ENCODE peak calls at places on chromosomes 3 and 15, in ten cellular contexts. One of them, this sample, is unnamed.
A peak's percentile ranks its signal among the peaks of the same experiment; 100 is the strongest.

GRCh38 chr3:126696701-126697267 is 7.3 kb upstream of the CHCHD6 start:
- DNase-seq in esophagus muscularis mucosa: peak; percentile 75
- DNase-seq in fibroblast of lung: no peak
- DNase-seq in adrenal gland: no peak
- DNase-seq in PC-9: no peak
- DNase-seq in retinal pigment epithelial cell: no peak
- DNase-seq in fibroblast of mammary gland: no peak
- DNase-seq in ovary: no peak
- DNase-seq in fibroblast of pulmonary artery: no peak
- DNase-seq in dorsolateral prefrontal cortex: no peak
- DNase-seq in this sample: no peak

GRCh38 chr3:47440131-47440530 is 35.6 kb downstream of the SCAP start:
- DNase-seq in esophagus muscularis mucosa: no peak
- DNase-seq in fibroblast of lung: no peak
- DNase-seq in adrenal gland: no peak
- DNase-seq in PC-9: no peak
- DNase-seq in retinal pigment epithelial cell: no peak
- DNase-seq in fibroblast of mammary gland: peak; percentile 32
- DNase-seq in ovary: no peak
- DNase-seq in fibroblast of pulmonary artery: peak; percentile 41
- DNase-seq in dorsolateral prefrontal cortex: peak; percentile 54
- DNase-seq in this sample: no peak

GRCh38 chr3:106097817-106098410 is 229.1 kb upstream of the CBLB start:
- DNase-seq in esophagus muscularis mucosa: no peak
- DNase-seq in fibroblast of lung: peak; percentile 21
- DNase-seq in adrenal gland: no peak
- DNase-seq in PC-9: no peak
- DNase-seq in retinal pigment epithelial cell: no peak
- DNase-seq in fibroblast of mammary gland: peak; percentile 28
- DNase-seq in ovary: no peak
- DNase-seq in fibroblast of pulmonary artery: no peak
- DNase-seq in dorsolateral prefrontal cortex: no peak
- DNase-seq in this sample: no peak

GRCh38 chr3:132417695-132418520 is 606 bp downstream of the DNAJC13 start:
- DNase-seq in esophagus muscularis mucosa: no peak
- DNase-seq in fibroblast of lung: peak; percentile 77
- DNase-seq in adrenal gland: peak; percentile 61
- DNase-seq in PC-9: peak; percentile 59
- DNase-seq in retinal pigment epithelial cell: no peak
- DNase-seq in fibroblast of mammary gland: peak; percentile 69
- DNase-seq in ovary: no peak
- DNase-seq in fibroblast of pulmonary artery: peak; percentile 81
- DNase-seq in dorsolateral prefrontal cortex: peak; percentile 48
- DNase-seq in this sample: no peak

GRCh38 chr15:45126535-45127158 is 3.0 kb downstream of the DUOXA1 start:
- DNase-seq in esophagus muscularis mucosa: no peak
- DNase-seq in fibroblast of lung: no peak
- DNase-seq in adrenal gland: no peak
- DNase-seq in PC-9: no peak
- DNase-seq in retinal pigment epithelial cell: no peak
- DNase-seq in fibroblast of mammary gland: peak; percentile 43
- DNase-seq in ovary: no peak
- DNase-seq in fibroblast of pulmonary artery: peak; percentile 49
- DNase-seq in dorsolateral prefrontal cortex: no peak
- DNase-seq in this sample: no peak

GRCh38 chr3:41575754-41576153 is 376.4 kb downstream of the CTNNB1 start:
- DNase-seq in esophagus muscularis mucosa: no peak
- DNase-seq in fibroblast of lung: no peak
- DNase-seq in adrenal gland: no peak
- DNase-seq in PC-9: no peak
- DNase-seq in retinal pigment epithelial cell: no peak
- DNase-seq in fibroblast of mammary gland: no peak
- DNase-seq in ovary: no peak
- DNase-seq in fibroblast of pulmonary artery: no peak
- DNase-seq in dorsolateral prefrontal cortex: peak; percentile 38
- DNase-seq in this sample: peak; percentile 28

GRCh38 chr3:148062590-148062989 is 635.1 kb upstream of the AGTR1 start:
- DNase-seq in esophagus muscularis mucosa: no peak
- DNase-seq in fibroblast of lung: no peak
- DNase-seq in adrenal gland: no peak
- DNase-seq in PC-9: no peak
- DNase-seq in retinal pigment epithelial cell: no peak
- DNase-seq in fibroblast of mammary gland: no peak
- DNase-seq in ovary: no peak
- DNase-seq in fibroblast of pulmonary artery: no peak
- DNase-seq in dorsolateral prefrontal cortex: no peak
- DNase-seq in this sample: no peak

GRCh38 chr3:48931944-48932580 is 13.4 kb downstream of the ARIH2 start:
- DNase-seq in esophagus muscularis mucosa: no peak
- DNase-seq in fibroblast of lung: no peak
- DNase-seq in adrenal gland: no peak
- DNase-seq in PC-9: no peak
- DNase-seq in retinal pigment epithelial cell: no peak
- DNase-seq in fibroblast of mammary gland: no peak
- DNase-seq in ovary: no peak
- DNase-seq in fibroblast of pulmonary artery: no peak
- DNase-seq in dorsolateral prefrontal cortex: no peak
- DNase-seq in this sample: no peak

GRCh38 chr15:58309993-58310928 is 121.5 kb upstream of the LIPC start:
- DNase-seq in esophagus muscularis mucosa: no peak
- DNase-seq in fibroblast of lung: no peak
- DNase-seq in adrenal gland: peak; percentile 70
- DNase-seq in PC-9: no peak
- DNase-seq in retinal pigment epithelial cell: no peak
- DNase-seq in fibroblast of mammary gland: no peak
- DNase-seq in ovary: no peak
- DNase-seq in fibroblast of pulmonary artery: no peak
- DNase-seq in dorsolateral prefrontal cortex: peak; percentile 48
- DNase-seq in this sample: peak; percentile 84

GRCh38 chr3:6216135-6216792 is 644.7 kb upstream of the GRM7 start:
- DNase-seq in esophagus muscularis mucosa: no peak
- DNase-seq in fibroblast of lung: no peak
- DNase-seq in adrenal gland: no peak
- DNase-seq in PC-9: no peak
- DNase-seq in retinal pigment epithelial cell: no peak
- DNase-seq in fibroblast of mammary gland: no peak
- DNase-seq in ovary: no peak
- DNase-seq in fibroblast of pulmonary artery: no peak
- DNase-seq in dorsolateral prefrontal cortex: no peak
- DNase-seq in this sample: no peak

GRCh38 chr15:52124270-52124878 is 11.8 kb upstream of the BCL2L10 start:
- DNase-seq in esophagus muscularis mucosa: no peak
- DNase-seq in fibroblast of lung: peak; percentile 50
- DNase-seq in adrenal gland: no peak
- DNase-seq in PC-9: peak; percentile 55
- DNase-seq in retinal pigment epithelial cell: no peak
- DNase-seq in fibroblast of mammary gland: no peak
- DNase-seq in ovary: no peak
- DNase-seq in fibroblast of pulmonary artery: peak; percentile 60
- DNase-seq in dorsolateral prefrontal cortex: no peak
- DNase-seq in this sample: no peak

DNA sequence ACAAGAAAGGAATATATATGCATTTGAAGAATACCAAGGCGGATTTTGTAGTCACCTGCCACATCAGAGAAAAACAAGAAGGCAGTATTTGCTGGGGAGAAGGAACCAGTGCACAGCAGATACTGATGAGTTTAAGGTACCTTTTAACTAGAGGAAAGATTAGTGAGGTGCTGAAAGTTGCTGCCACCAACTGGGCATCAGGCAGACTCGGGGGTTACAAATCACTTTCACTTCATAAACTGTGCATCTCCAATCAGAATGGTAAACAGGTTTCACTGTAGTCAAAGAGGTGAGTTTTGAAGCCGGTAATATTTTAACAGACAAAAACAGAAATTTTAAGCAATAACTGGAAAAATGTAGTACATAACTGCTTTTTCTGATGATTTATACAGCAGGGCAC is 4.1 kb downstream of the FBN1 start:
- DNase-seq in esophagus muscularis mucosa: no peak
- DNase-seq in fibroblast of lung: no peak
- DNase-seq in adrenal gland: no peak
- DNase-seq in PC-9: no peak
- DNase-seq in retinal pigment epithelial cell: no peak
- DNase-seq in fibroblast of mammary gland: peak; percentile 65
- DNase-seq in ovary: no peak
- DNase-seq in fibroblast of pulmonary artery: peak; percentile 62
- DNase-seq in dorsolateral prefrontal cortex: no peak
- DNase-seq in this sample: no peak
- TF ChIP-seq CTCF in esophagus muscularis mucosa: peak; percentile 50
- TF ChIP-seq CTCF in fibroblast of lung: peak; percentile 37
- TF ChIP-seq CTCF in adrenal gland: no peak
- TF ChIP-seq CTCF in PC-9: no peak
- TF ChIP-seq CTCF in retinal pigment epithelial cell: peak; percentile 60
- TF ChIP-seq CTCF in fibroblast of mammary gland: peak; percentile 41
- TF ChIP-seq CTCF in ovary: no peak
- TF ChIP-seq CTCF in fibroblast of pulmonary artery: peak; percentile 59
- TF ChIP-seq CTCF in dorsolateral prefrontal cortex: peak; percentile 32
- TF ChIP-seq CTCF in this sample: peak; percentile 58

DNA sequence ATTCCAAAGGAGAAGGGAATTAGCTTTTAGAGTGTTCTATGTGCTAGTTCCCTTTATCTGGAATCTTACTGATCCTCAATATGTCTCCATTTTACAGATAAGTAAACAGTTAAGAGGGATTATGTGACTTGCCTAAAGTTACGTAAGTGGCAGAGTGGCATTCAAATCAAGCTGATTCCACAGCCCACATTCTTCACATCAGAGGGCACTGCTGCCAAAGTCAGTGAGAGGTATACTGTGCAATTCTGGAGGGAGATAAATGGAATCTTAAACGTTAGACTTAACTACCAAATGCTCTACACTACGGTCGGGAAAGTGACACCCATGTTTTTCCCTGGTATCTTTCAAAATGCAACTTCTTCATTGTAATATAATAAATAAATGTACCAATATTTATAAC is 11.1 kb upstream of the MELTF start:
- DNase-seq in esophagus muscularis mucosa: no peak
- DNase-seq in fibroblast of lung: no peak
- DNase-seq in adrenal gland: no peak
- DNase-seq in PC-9: no peak
- DNase-seq in retinal pigment epithelial cell: no peak
- DNase-seq in fibroblast of mammary gland: no peak
- DNase-seq in ovary: no peak
- DNase-seq in fibroblast of pulmonary artery: no peak
- DNase-seq in dorsolateral prefrontal cortex: no peak
- DNase-seq in this sample: no peak
- H3K4me3 ChIP-seq in esophagus muscularis mucosa: no peak overlapping the region
- H3K4me3 ChIP-seq in fibroblast of lung: no peak overlapping the region
- H3K4me3 ChIP-seq in adrenal gland: no peak overlapping the region
- H3K4me3 ChIP-seq in PC-9: no peak overlapping the region
- H3K4me3 ChIP-seq in retinal pigment epithelial cell: no peak overlapping the region
- H3K4me3 ChIP-seq in fibroblast of mammary gland: no peak overlapping the region
- H3K4me3 ChIP-seq in ovary: no peak overlapping the region
- H3K4me3 ChIP-seq in fibroblast of pulmonary artery: no peak overlapping the region
- H3K4me3 ChIP-seq in dorsolateral prefrontal cortex: no peak overlapping the region
- H3K4me3 ChIP-seq in this sample: no peak overlapping the region

DNA sequence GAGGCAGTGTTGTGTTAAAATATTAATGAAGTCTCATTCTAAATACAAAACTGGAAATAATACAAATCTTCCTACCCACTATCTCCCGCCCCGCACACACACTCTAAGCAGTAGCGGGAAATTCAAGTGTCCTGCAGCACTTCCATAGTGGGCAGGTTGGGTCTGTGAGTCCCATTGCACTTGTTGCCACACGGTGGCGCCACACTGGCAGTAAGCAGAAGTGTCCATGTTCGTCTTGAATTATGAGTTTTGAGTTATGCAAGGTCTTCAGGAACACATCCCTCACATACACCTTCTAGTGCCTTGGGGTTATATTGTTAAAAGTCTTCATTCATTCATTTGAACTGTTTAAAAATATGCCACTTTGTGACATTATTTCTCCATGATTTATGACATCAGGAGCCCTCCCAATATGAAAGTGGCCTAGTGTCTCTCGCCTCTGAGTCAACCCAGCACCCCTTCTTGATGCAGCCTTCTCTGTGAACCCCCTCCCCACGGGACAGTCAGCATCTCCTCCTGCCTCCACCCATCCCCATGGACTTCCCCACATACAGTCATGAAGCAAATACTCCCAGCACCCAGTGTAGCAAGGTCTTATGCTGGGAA is 17.6 kb upstream of the CCDC174 start:
- DNase-seq in esophagus muscularis mucosa: no peak
- DNase-seq in fibroblast of lung: peak; percentile 49
- DNase-seq in adrenal gland: peak; percentile 26
- DNase-seq in PC-9: peak; percentile 39
- DNase-seq in retinal pigment epithelial cell: no peak
- DNase-seq in fibroblast of mammary gland: peak; percentile 70
- DNase-seq in ovary: no peak
- DNase-seq in fibroblast of pulmonary artery: peak; percentile 80
- DNase-seq in dorsolateral prefrontal cortex: peak; percentile 43
- DNase-seq in this sample: peak; percentile 62
- TF ChIP-seq CTCF in esophagus muscularis mucosa: peak; percentile 65
- TF ChIP-seq CTCF in fibroblast of lung: peak; percentile 60
- TF ChIP-seq CTCF in adrenal gland: peak; percentile 68
- TF ChIP-seq CTCF in PC-9: peak; percentile 81
- TF ChIP-seq CTCF in retinal pigment epithelial cell: peak; percentile 91
- TF ChIP-seq CTCF in fibroblast of mammary gland: peak; percentile 87
- TF ChIP-seq CTCF in ovary: no peak
- TF ChIP-seq CTCF in fibroblast of pulmonary artery: peak; percentile 85
- TF ChIP-seq CTCF in dorsolateral prefrontal cortex: peak; percentile 50
- TF ChIP-seq CTCF in this sample: peak; percentile 58

GRCh38 chr15:74960995-74961588 is 4.5 kb upstream of the RPP25 start:
- DNase-seq in esophagus muscularis mucosa: no peak
- DNase-seq in fibroblast of lung: no peak
- DNase-seq in adrenal gland: no peak
- DNase-seq in PC-9: no peak
- DNase-seq in retinal pigment epithelial cell: no peak
- DNase-seq in fibroblast of mammary gland: no peak
- DNase-seq in ovary: no peak
- DNase-seq in fibroblast of pulmonary artery: no peak
- DNase-seq in dorsolateral prefrontal cortex: no peak
- DNase-seq in this sample: no peak

GRCh38 chr15:74958908-74959642 is 2.5 kb upstream of the RPP25 start:
- DNase-seq in esophagus muscularis mucosa: no peak
- DNase-seq in fibroblast of lung: no peak
- DNase-seq in adrenal gland: no peak
- DNase-seq in PC-9: no peak
- DNase-seq in retinal pigment epithelial cell: no peak
- DNase-seq in fibroblast of mammary gland: no peak
- DNase-seq in ovary: peak; percentile 35
- DNase-seq in fibroblast of pulmonary artery: no peak
- DNase-seq in dorsolateral prefrontal cortex: no peak
- DNase-seq in this sample: no peak

GRCh38 chr15:74960286-74960685 is 3.7 kb upstream of the RPP25 start:
- DNase-seq in esophagus muscularis mucosa: no peak
- DNase-seq in fibroblast of lung: no peak
- DNase-seq in adrenal gland: no peak
- DNase-seq in PC-9: no peak
- DNase-seq in retinal pigment epithelial cell: no peak
- DNase-seq in fibroblast of mammary gland: no peak
- DNase-seq in ovary: no peak
- DNase-seq in fibroblast of pulmonary artery: no peak
- DNase-seq in dorsolateral prefrontal cortex: no peak
- DNase-seq in this sample: no peak

GRCh38 chr15:74958320-74958907 is 1.8 kb upstream of the RPP25 start:
- DNase-seq in esophagus muscularis mucosa: no peak
- DNase-seq in fibroblast of lung: no peak
- DNase-seq in adrenal gland: peak; percentile 46
- DNase-seq in PC-9: no peak
- DNase-seq in retinal pigment epithelial cell: no peak
- DNase-seq in fibroblast of mammary gland: peak; percentile 33
- DNase-seq in ovary: peak; percentile 45
- DNase-seq in fibroblast of pulmonary artery: no peak
- DNase-seq in dorsolateral prefrontal cortex: no peak
- DNase-seq in this sample: peak; percentile 63

GRCh38 chr15:74959643-74959939 is 3.0 kb upstream of the RPP25 start:
- DNase-seq in esophagus muscularis mucosa: no peak
- DNase-seq in fibroblast of lung: no peak
- DNase-seq in adrenal gland: no peak
- DNase-seq in PC-9: no peak
- DNase-seq in retinal pigment epithelial cell: no peak
- DNase-seq in fibroblast of mammary gland: no peak
- DNase-seq in ovary: no peak
- DNase-seq in fibroblast of pulmonary artery: no peak
- DNase-seq in dorsolateral prefrontal cortex: no peak
- DNase-seq in this sample: no peak
- H3K4me3 ChIP-seq in esophagus muscularis mucosa: no peak overlapping the region
- H3K4me3 ChIP-seq in fibroblast of lung: no peak overlapping the region
- H3K4me3 ChIP-seq in adrenal gland: no peak overlapping the region
- H3K4me3 ChIP-seq in PC-9: no peak overlapping the region
- H3K4me3 ChIP-seq in retinal pigment epithelial cell: no peak overlapping the region
- H3K4me3 ChIP-seq in fibroblast of mammary gland: no peak overlapping the region
- H3K4me3 ChIP-seq in ovary: no peak overlapping the region
- H3K4me3 ChIP-seq in fibroblast of pulmonary artery: no peak overlapping the region
- H3K4me3 ChIP-seq in dorsolateral prefrontal cortex: no peak overlapping the region
- H3K4me3 ChIP-seq in this sample: no peak overlapping the region

This sample was measured in heart left ventricle.